ENCODE peak calls at places on chromosomes 11 and 22, in ten cellular contexts. J, M, D, V, Y, A, Z, H, B and Q are unnamed samples.

GRCh38 chr11:23991140-23991539 is 505.7 kb upstream of the LUZP2 start:
- DNase-seq in J (no peak), M (no peak), D (no peak), V (no peak), Y (no peak), A (peak), Z (peak), H (no peak), B (no peak), Q (no peak)

GRCh38 chr11:125433454-125434121 is 62.5 kb downstream of the FEZ1 start:
- DNase-seq in J (peak), M (peak), D (no peak), V (peak), Y (peak), A (peak), Z (peak), H (peak), B (peak), Q (no peak)

GRCh38 chr11:6554828-6555706 is 48.3 kb downstream of the RRP8 start:
- DNase-seq in J (no peak), M (no peak), D (no peak), V (no peak), Y (no peak), A (no peak), Z (no peak), H (no peak), B (no peak), Q (no peak)

GRCh38 chr11:115112779-115113178 is 391.4 kb downstream of the CADM1 start:
- DNase-seq in J (no peak), M (no peak), D (no peak), V (no peak), Y (no peak), A (no peak), Z (no peak), H (no peak), B (no peak), Q (no peak)

GRCh38 chr11:116835042-116835772 is 2.2 kb downstream of the APOA1 start:
- DNase-seq in J (no peak), M (peak), D (peak), V (no peak), Y (peak), A (no peak), Z (no peak), H (peak), B (no peak), Q (peak)

GRCh38 chr11:68282141-68282860 is 10.5 kb upstream of the C11orf24 start:
- DNase-seq in J (no peak), M (peak), D (no peak), V (peak), Y (no peak), A (no peak), Z (no peak), H (peak), B (no peak), Q (no peak)

GRCh38 chr22:43090130-43090789 is 1.1 kb upstream of the TTLL1 start:
- DNase-seq in J (peak), M (peak), D (peak), V (peak), Y (no peak), A (peak), Z (peak), H (peak), B (peak), Q (peak)

GRCh38 chr11:60761436-60762190 is 4.9 kb downstream of the MS4A15 start:
- DNase-seq in J (no peak), M (no peak), D (no peak), V (no peak), Y (no peak), A (no peak), Z (no peak), H (no peak), B (no peak), Q (no peak)

GRCh38 chr11:57413681-57414080 is 13.2 kb downstream of the SLC43A3 start:
- DNase-seq in J (no peak), M (no peak), D (no peak), V (no peak), Y (no peak), A (no peak), Z (peak), H (no peak), B (no peak), Q (no peak)

GRCh38 chr11:90288207-90288821 is 65.5 kb upstream of the CHORDC1 start:
- DNase-seq in J (no peak), M (no peak), D (no peak), V (peak), Y (peak), A (peak), Z (peak), H (peak), B (peak), Q (no peak)

GRCh38 chr11:72697814-72698213 is 23.6 kb upstream of the PDE2A start:
- DNase-seq in J (no peak), M (no peak), D (no peak), V (no peak), Y (no peak), A (no peak), Z (no peak), H (no peak), B (no peak), Q (no peak)

GRCh38 chr11:66957971-66958231 is 282 bp downstream of the PC start:
- DNase-seq in J (no peak), M (no peak), D (no peak), V (no peak), Y (peak), A (no peak), Z (no peak), H (peak), B (no peak), Q (no peak)

GRCh38 chr22:17191163-17191562 is 28.1 kb downstream of the ADA2 start:
- DNase-seq in J (no peak), M (no peak), D (no peak), V (peak), Y (no peak), A (peak), Z (peak), H (no peak), B (no peak), Q (no peak)

GRCh38 chr11:110349109-110349996 is 52.9 kb upstream of the RDX start:
- DNase-seq in J (no peak), M (no peak), D (no peak), V (peak), Y (no peak), A (no peak), Z (no peak), H (peak), B (no peak), Q (no peak)

GRCh38 chr11:114774599-114775365 is 96.5 kb downstream of the NXPE2 start:
- DNase-seq in J (no peak), M (peak), D (no peak), V (peak), Y (peak), A (peak), Z (no peak), H (peak), B (peak), Q (no peak)

GRCh38 chr22:46269564-46269963 is 1.8 kb downstream of the TTC38 start:
- DNase-seq in J (peak), M (no peak), D (no peak), V (no peak), Y (no peak), A (no peak), Z (no peak), H (no peak), B (no peak), Q (no peak)

GRCh38 chr11:3156661-3157311 is 8.3 kb downstream of the OSBPL5 start:
- DNase-seq in J (no peak), M (no peak), D (peak), V (no peak), Y (no peak), A (no peak), Z (no peak), H (no peak), B (no peak), Q (peak)

GRCh38 chr11:130606781-130607511 is 158.5 kb downstream of the ADAMTS15 start:
- DNase-seq in J (no peak), M (no peak), D (peak), V (no peak), Y (no peak), A (peak), Z (peak), H (no peak), B (no peak), Q (no peak)

GRCh38 chr11:113693030-113693429 is 13.1 kb downstream of the TMPRSS5 start:
- DNase-seq in J (no peak), M (no peak), D (no peak), V (no peak), Y (no peak), A (no peak), Z (no peak), H (no peak), B (no peak), Q (no peak)

GRCh38 chr11:97739892-97740782 is 1280.6 kb upstream of the CNTN5 start:
- DNase-seq in J (no peak), M (no peak), D (no peak), V (no peak), Y (no peak), A (peak), Z (no peak), H (no peak), B (no peak), Q (no peak)

DNA sequence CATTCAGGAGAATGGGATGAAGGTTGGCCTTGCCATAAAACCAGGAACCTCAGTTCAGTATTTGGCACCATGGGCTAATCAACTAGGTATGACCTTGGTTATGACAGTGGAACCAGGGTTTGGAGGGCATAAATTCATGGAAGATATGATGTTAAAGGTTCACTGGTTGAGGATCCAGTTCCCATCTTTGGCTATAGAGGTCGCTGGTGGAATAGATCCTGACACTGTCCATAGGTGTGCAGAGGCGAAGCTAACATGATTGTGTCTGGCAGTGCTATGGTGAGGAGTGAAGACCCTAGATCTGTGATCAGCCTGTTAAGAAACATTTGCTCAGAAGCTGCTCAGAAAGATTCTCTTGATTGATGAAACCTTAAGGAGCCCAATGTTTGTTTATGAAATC is 5.7 kb downstream of the NF2 start:
- DNase-seq in J (no peak), M (no peak), D (no peak), V (no peak), Y (peak), A (no peak), Z (no peak), H (no peak), B (peak), Q (no peak)
- TF ChIP-seq CTCF in J (no peak), M (no peak), D (no peak), V (peak), Y (peak), A (peak), Z (no peak), H (no peak), B (peak), Q (no peak)

GRCh38 chr11:33529461-33529860 is 171.2 kb downstream of the C11orf91 start:
- DNase-seq in J (no peak), M (no peak), D (no peak), V (no peak), Y (no peak), A (no peak), Z (peak), H (no peak), B (no peak), Q (no peak)

GRCh38 chr11:33530824-33531223 is 169.8 kb downstream of the C11orf91 start:
- DNase-seq in J (no peak), M (no peak), D (no peak), V (peak), Y (no peak), A (peak), Z (peak), H (no peak), B (no peak), Q (no peak)

GRCh38 chr11:33521384-33521783 is 179.2 kb downstream of the C11orf91 start:
- DNase-seq in J (no peak), M (no peak), D (no peak), V (no peak), Y (no peak), A (no peak), Z (no peak), H (no peak), B (no peak), Q (no peak)

GRCh38 chr11:33520103-33520502 is 180.5 kb downstream of the C11orf91 start:
- DNase-seq in J (no peak), M (no peak), D (no peak), V (no peak), Y (no peak), A (no peak), Z (no peak), H (no peak), B (no peak), Q (no peak)

GRCh38 chr11:33525789-33526188 is 174.8 kb downstream of the C11orf91 start:
- DNase-seq in J (no peak), M (no peak), D (no peak), V (no peak), Y (peak), A (no peak), Z (no peak), H (no peak), B (no peak), Q (no peak)
- TF ChIP-seq CTCF in J (no peak), M (no peak), D (no peak), V (no peak), Y (peak), A (no peak), Z (no peak), H (no peak), B (no peak), Q (no peak)

GRCh38 chr11:35485656-35486318 is 39.6 kb downstream of the PAMR1 start:
- DNase-seq in J (peak), M (peak), D (peak), V (peak), Y (peak), A (peak), Z (peak), H (peak), B (peak), Q (peak)

GRCh38 chr11:35486934-35487333 is 38.5 kb downstream of the PAMR1 start:
- DNase-seq in J (peak), M (no peak), D (no peak), V (no peak), Y (no peak), A (no peak), Z (peak), H (no peak), B (no peak), Q (no peak)

GRCh38 chr11:35488117-35488516 is 37.3 kb downstream of the PAMR1 start:
- DNase-seq in J (no peak), M (no peak), D (no peak), V (no peak), Y (no peak), A (no peak), Z (peak), H (no peak), B (no peak), Q (no peak)

GRCh38 chr11:35486446-35486845 is 39.0 kb downstream of the PAMR1 start:
- DNase-seq in J (no peak), M (no peak), D (no peak), V (no peak), Y (no peak), A (no peak), Z (no peak), H (no peak), B (peak), Q (no peak)

GRCh38 chr11:35487532-35488078 is 37.8 kb downstream of the PAMR1 start:
- DNase-seq in J (peak), M (no peak), D (no peak), V (no peak), Y (peak), A (peak), Z (peak), H (no peak), B (peak), Q (no peak)
- TF ChIP-seq CTCF in J (peak), M (no peak), D (no peak), V (peak), Y (peak), A (peak), Z (peak), H (no peak), B (peak), Q (no peak)

GRCh38 chr22:20174785-20175596 is 24.1 kb upstream of the CCDC188 start:
- DNase-seq in J (no peak), M (no peak), D (no peak), V (no peak), Y (no peak), A (no peak), Z (peak), H (no peak), B (no peak), Q (no peak)
- TF ChIP-seq CTCF in J (peak), M (no peak), D (no peak), V (peak), Y (peak), A (peak), Z (peak), H (no peak), B (no peak), Q (no peak)

GRCh38 chr11:71425409-71425808 is 22.8 kb downstream of the DHCR7 start:
- DNase-seq in J (no peak), M (no peak), D (no peak), V (no peak), Y (peak), A (no peak), Z (no peak), H (no peak), B (peak), Q (no peak)
- TF ChIP-seq CTCF in J (no peak), M (no peak), D (no peak), V (no peak), Y (peak), A (peak), Z (no peak), H (no peak), B (no peak), Q (no peak)

DNA sequence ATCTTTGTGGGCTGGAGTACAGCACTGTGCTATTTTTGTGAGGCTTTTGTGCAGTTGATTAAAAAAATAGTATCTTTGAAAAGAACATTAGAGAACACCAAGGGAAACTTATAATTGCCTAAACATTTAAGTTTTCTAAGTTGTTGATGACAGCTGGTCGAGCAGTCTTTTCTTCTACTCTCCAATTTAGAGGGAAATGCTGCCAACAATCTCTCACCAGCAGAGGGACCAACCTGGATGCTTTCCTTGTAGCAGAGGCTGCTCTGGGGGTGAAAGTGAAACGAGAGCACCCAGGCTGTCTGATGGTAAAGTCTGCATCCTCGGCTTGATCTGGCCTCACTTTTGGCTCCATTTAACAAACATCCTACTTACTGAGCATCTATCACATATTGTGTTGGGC is 1286.5 kb upstream of the TENM4 start:
- DNase-seq in J (no peak), M (no peak), D (no peak), V (no peak), Y (peak), A (no peak), Z (no peak), H (peak), B (no peak), Q (no peak)
- TF ChIP-seq CTCF in J (no peak), M (no peak), D (no peak), V (peak), Y (peak), A (peak), Z (peak), H (peak), B (no peak), Q (no peak)

DNA sequence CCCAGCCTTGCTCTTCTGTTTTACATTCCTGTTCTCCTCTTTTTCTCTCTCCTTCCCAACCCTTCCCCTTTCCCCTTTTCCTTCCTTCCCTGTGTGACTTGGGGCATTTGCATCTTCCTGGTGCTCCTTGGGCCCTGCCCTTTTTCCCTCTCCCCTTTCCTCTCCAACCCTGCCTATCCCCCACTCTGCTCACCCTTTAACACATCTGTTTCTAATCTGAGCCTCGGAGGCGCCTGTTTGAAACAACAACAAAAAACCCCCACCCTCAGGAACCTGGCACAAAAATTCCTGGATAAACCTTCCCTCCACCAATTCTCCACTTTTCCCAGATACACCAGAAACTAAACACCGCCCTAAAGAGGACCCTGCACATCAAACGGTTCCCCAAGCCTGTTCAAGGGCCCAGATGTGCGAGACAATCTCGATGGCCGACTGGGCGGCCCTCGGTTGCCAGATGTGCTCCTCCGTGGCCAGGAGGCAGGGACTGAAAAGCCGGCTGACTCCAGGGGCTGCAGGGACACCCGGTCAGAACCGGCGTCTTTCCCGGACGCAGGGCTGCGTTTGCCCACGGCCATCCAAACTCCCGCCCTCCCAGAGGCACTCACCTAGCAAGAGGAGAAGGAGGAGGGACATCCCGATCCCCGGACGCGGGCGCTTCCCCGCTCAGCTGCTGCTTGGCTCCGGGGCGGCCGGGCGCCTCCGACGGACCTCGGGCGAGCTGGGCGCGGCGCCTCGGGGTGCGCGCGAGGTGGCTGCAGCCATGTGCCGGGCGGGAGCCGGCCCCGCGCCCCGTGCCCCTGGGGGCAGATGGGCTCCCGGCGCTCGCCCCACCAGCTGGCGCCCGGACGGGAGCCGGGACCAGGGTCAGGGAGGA is 503 bp downstream of the CLMP start:
- DNase-seq in J (no peak), M (no peak), D (peak), V (peak), Y (peak), A (peak), Z (peak), H (peak), B (no peak), Q (no peak)
- TF ChIP-seq CTCF in J (no peak), M (no peak), D (no peak), V (no peak), Y (no peak), A (no peak), Z (no peak), H (no peak), B (no peak), Q (no peak)

DNA sequence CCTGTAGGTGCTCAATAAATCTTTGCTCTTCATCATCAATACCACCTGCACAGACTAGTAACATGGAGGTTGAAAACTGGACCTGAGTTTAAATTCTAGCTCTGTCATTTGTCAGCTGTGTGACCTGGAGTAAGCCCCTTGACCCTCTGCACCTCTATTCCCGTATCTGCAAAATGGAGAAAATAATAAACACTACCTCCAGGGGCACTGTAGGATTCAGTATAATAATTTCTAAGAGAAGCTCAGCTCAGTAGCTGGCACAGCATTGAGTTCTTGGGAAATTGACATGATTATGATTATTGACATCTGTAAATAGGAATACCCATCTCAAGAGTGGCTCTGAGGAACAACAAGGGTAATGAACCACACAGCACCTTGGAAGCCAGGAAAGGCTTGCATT is 78.4 kb downstream of the MN1 start:
- DNase-seq in J (no peak), M (no peak), D (no peak), V (no peak), Y (no peak), A (no peak), Z (no peak), H (no peak), B (no peak), Q (no peak)
- TF ChIP-seq CTCF in J (no peak), M (no peak), D (no peak), V (peak), Y (no peak), A (no peak), Z (no peak), H (no peak), B (peak), Q (peak)